ENCODE peak calls at places on chromosomes 16 and 17, in nine cellular contexts. S is fibroblast of lung, N is HCT116, R is spleen, H is adrenal gland, Y is neuronal stem cell, E is OCI-LY7, X is hepatocyte, K is sigmoid colon. P is an unnamed sample.

GRCh38 chr17:33242725-33243124 is 50.4 kb downstream of the ASIC2 start:
- DNase-seq in Y (no peak), N (no peak), R (no peak), K (no peak), H (no peak), S (no peak), X (no peak), E (no peak), P (no peak)

GRCh38 chr17:64341181-64341580 is 49.5 kb downstream of the PECAM1 start:
- DNase-seq in X (no peak), N (no peak), S (no peak), K (no peak), Y (no peak), E (no peak), R (no peak), H (no peak), P (no peak)

GRCh38 chr16:10514369-10515055 is 65.9 kb downstream of the EMP2 start:
- DNase-seq in N (peak), K (peak), E (peak), H (peak), S (peak), Y (peak), R (no peak), X (peak), P (peak)

GRCh38 chr16:85104821-85105391 is 7.4 kb downstream of the CIBAR2 start:
- DNase-seq in E (peak), K (no peak), S (no peak), N (no peak), R (peak), X (no peak), Y (no peak), H (no peak), P (no peak)

GRCh38 chr16:19179890-19180490 is 11.9 kb downstream of the SYT17 start:
- DNase-seq in R (peak), S (peak), Y (peak), E (peak), X (peak), K (peak), H (peak), N (peak), P (peak)

GRCh38 chr16:85429776-85430522 is 183.2 kb upstream of the GSE1 start:
- DNase-seq in H (no peak), R (peak), Y (no peak), S (no peak), N (no peak), X (no peak), K (peak), E (no peak), P (no peak)

GRCh38 chr17:61511480-61512182 is 59.4 kb downstream of the TBX4 start:
- DNase-seq in H (no peak), N (no peak), R (no peak), Y (no peak), E (no peak), X (no peak), S (no peak), K (no peak), P (no peak)

GRCh38 chr16:46885960-46886763 is 2.0 kb downstream of the GPT2 start:
- DNase-seq in S (peak), H (no peak), R (no peak), N (no peak), E (no peak), X (peak), K (no peak), Y (peak), P (peak)

GRCh38 chr16:56939801-56940200 is 7.9 kb downstream of the HERPUD1 start:
- DNase-seq in Y (no peak), K (peak), S (no peak), N (no peak), H (no peak), R (no peak), E (no peak), X (no peak), P (no peak)

GRCh38 chr16:11896776-11897175 is 19.0 kb downstream of the GSPT1 start:
- DNase-seq in X (no peak), K (no peak), H (no peak), E (no peak), Y (no peak), R (no peak), N (no peak), S (peak), P (no peak)

GRCh38 chr16:81587626-81588160 is 143.1 kb downstream of the CMIP start:
- DNase-seq in N (no peak), K (no peak), H (no peak), Y (no peak), E (no peak), X (no peak), R (no peak), S (no peak), P (no peak)

GRCh38 chr16:58013201-58013956 is 12.2 kb downstream of the USB1 start:
- DNase-seq in Y (no peak), E (no peak), H (no peak), S (no peak), X (no peak), N (no peak), R (no peak), K (no peak), P (no peak)

GRCh38 chr16:61834082-61834481 is 202.2 kb downstream of the CDH8 start:
- DNase-seq in E (no peak), Y (no peak), X (no peak), S (no peak), N (no peak), R (no peak), K (no peak), H (no peak), P (no peak)

GRCh38 chr16:73204359-73205152 is 156.6 kb upstream of the ZFHX3 start:
- DNase-seq in H (no peak), N (no peak), K (no peak), Y (no peak), S (no peak), X (peak), R (no peak), E (no peak), P (no peak)

GRCh38 chr17:80393491-80393890 is 21.5 kb upstream of the ENDOV start:
- DNase-seq in Y (no peak), X (no peak), H (no peak), R (no peak), K (no peak), E (no peak), S (no peak), N (no peak), P (no peak)

GRCh38 chr16:79887541-79888540 is 287.3 kb upstream of the MAF start:
- DNase-seq in E (no peak), H (no peak), Y (no peak), K (no peak), X (no peak), R (no peak), S (no peak), N (no peak), P (no peak)

GRCh38 chr16:67943619-67944503 is at the start of gene LCAT:
- DNase-seq in Y (no peak), K (peak), N (no peak), E (no peak), S (peak), H (no peak), X (no peak), R (no peak), P (no peak)

GRCh38 chr17:73628642-73629552 is 15.3 kb downstream of the SDK2 start:
- DNase-seq in E (no peak), X (peak), R (peak), S (no peak), Y (no peak), N (no peak), H (no peak), K (no peak), P (peak)

GRCh38 chr16:49486350-49486749 is 112.7 kb downstream of the C16orf78 start:
- DNase-seq in X (no peak), S (no peak), N (no peak), E (no peak), R (no peak), Y (no peak), K (peak), H (no peak), P (no peak)

GRCh38 chr16:2779151-2779920 is 2.3 kb upstream of the ELOB start:
- DNase-seq in E (no peak), R (peak), X (no peak), S (no peak), Y (no peak), K (peak), N (no peak), H (no peak), P (no peak)

GRCh38 chr16:8355714-8356113 is 234.6 kb downstream of the TMEM114 start:
- DNase-seq in S (no peak), K (no peak), Y (no peak), X (peak), E (no peak), N (no peak), H (no peak), R (no peak), P (no peak)

GRCh38 chr16:14527411-14528044 is 102.5 kb downstream of the PARN start:
- DNase-seq in N (no peak), E (no peak), X (no peak), R (no peak), Y (no peak), H (no peak), K (peak), S (peak), P (no peak)

GRCh38 chr16:83137326-83137770 is 510.6 kb downstream of the CDH13 start:
- DNase-seq in X (peak), S (peak), H (peak), K (no peak), R (no peak), Y (peak), N (no peak), E (peak), P (peak)

GRCh38 chr17:33580215-33580614 is 287.1 kb upstream of the ASIC2 start:
- DNase-seq in E (peak), X (no peak), Y (no peak), N (no peak), H (no peak), K (no peak), S (no peak), R (no peak), P (no peak)

GRCh38 chr17:16419929-16420271 is 4.5 kb downstream of the TRPV2 start:
- DNase-seq in K (no peak), X (peak), N (no peak), R (no peak), Y (no peak), S (peak), E (no peak), H (no peak), P (no peak)

GRCh38 chr17:57875109-57876022 is 25.5 kb upstream of the MRPS23 start:
- DNase-seq in H (peak), S (peak), Y (peak), K (peak), E (no peak), N (peak), R (no peak), X (peak), P (peak)

GRCh38 chr17:13575922-13576419 is 25.8 kb downstream of the HS3ST3A1 start:
- DNase-seq in X (no peak), K (no peak), Y (no peak), E (no peak), H (no peak), R (no peak), N (no peak), S (peak), P (no peak)
- H3K27ac ChIP-seq in X (no peak), K (no peak), Y (no peak), E (no peak), H (no peak), R (no peak), N (no peak), S (no peak), P (no peak)

GRCh38 chr17:7019839-7020519 is 2.9 kb upstream of the BCL6B start:
- DNase-seq in E (no peak), R (peak), S (peak), X (peak), H (peak), Y (no peak), K (peak), N (no peak), P (no peak)
- H3K27ac ChIP-seq in E (no peak), R (peak), S (peak), X (no peak), H (peak), Y (no peak), K (peak), N (no peak), P (peak)

GRCh38 chr17:3962217-3963069 is 1.8 kb downstream of the ATP2A3 start:
- DNase-seq in N (no peak), R (no peak), K (no peak), E (peak), S (no peak), Y (no peak), X (no peak), H (no peak), P (no peak)
- H3K27ac ChIP-seq in N (no peak), R (peak), K (no peak), E (peak), S (no peak), Y (no peak), X (no peak), H (no peak), P (no peak)

GRCh38 chr17:41548844-41549595 is 20.9 kb upstream of the KRT19 start:
- DNase-seq in E (peak), Y (peak), H (peak), R (peak), N (peak), S (peak), X (peak), K (peak), P (peak)
- H3K27ac ChIP-seq in E (no peak), Y (peak), H (peak), R (peak), N (peak), S (peak), X (peak), K (peak), P (peak)

GRCh38 chr17:39787038-39787437 is 49.3 kb downstream of the GRB7 start:
- DNase-seq in R (no peak), E (no peak), K (no peak), X (no peak), S (no peak), N (no peak), Y (no peak), H (no peak), P (no peak)

GRCh38 chr17:39782481-39782880 is 44.7 kb downstream of the GRB7 start:
- DNase-seq in R (no peak), X (peak), N (no peak), Y (no peak), H (no peak), S (peak), E (no peak), K (no peak), P (peak)

GRCh38 chr17:39781028-39781800 is 43.5 kb downstream of the GRB7 start:
- DNase-seq in Y (no peak), R (no peak), N (no peak), X (no peak), K (no peak), E (no peak), H (no peak), S (no peak), P (no peak)

GRCh38 chr17:39781814-39782213 is 44.1 kb downstream of the GRB7 start:
- DNase-seq in X (no peak), R (no peak), Y (no peak), N (no peak), S (no peak), K (no peak), H (no peak), E (no peak), P (no peak)

DNA sequence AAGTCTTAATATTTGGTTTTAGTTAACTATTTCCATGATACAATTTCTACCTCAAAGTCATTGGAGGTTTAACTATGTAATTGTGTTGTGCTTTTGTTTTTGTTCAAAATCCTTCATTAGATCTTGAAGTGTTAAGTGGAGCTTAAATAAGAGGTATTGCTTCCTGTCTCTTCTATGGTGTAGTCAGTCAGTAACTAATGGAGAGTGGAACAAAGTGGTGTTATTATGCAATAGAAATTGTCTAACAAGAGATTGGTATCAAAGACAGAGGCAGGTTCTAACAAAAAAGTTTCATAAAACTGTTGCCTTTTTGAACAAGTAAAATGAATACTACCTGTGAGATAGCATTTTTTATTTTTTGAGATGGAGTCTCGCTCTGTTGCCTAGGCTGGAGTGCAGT is 45.2 kb downstream of the GRB7 start:
- DNase-seq in Y (no peak), R (no peak), X (no peak), H (no peak), E (no peak), N (no peak), K (no peak), S (no peak), P (no peak)
- H3K27ac ChIP-seq in Y (no peak), R (no peak), X (peak), H (no peak), E (peak), N (no peak), K (no peak), S (no peak), P (no peak)

GRCh38 chr16:87409153-87409552 is 17.0 kb downstream of the MAP1LC3B start:
- DNase-seq in N (no peak), X (no peak), K (peak), S (no peak), Y (no peak), E (no peak), H (no peak), R (peak), P (no peak)
- H3K27ac ChIP-seq in N (no peak), X (no peak), K (no peak), S (no peak), Y (no peak), E (no peak), H (no peak), R (no peak), P (no peak)

DNA sequence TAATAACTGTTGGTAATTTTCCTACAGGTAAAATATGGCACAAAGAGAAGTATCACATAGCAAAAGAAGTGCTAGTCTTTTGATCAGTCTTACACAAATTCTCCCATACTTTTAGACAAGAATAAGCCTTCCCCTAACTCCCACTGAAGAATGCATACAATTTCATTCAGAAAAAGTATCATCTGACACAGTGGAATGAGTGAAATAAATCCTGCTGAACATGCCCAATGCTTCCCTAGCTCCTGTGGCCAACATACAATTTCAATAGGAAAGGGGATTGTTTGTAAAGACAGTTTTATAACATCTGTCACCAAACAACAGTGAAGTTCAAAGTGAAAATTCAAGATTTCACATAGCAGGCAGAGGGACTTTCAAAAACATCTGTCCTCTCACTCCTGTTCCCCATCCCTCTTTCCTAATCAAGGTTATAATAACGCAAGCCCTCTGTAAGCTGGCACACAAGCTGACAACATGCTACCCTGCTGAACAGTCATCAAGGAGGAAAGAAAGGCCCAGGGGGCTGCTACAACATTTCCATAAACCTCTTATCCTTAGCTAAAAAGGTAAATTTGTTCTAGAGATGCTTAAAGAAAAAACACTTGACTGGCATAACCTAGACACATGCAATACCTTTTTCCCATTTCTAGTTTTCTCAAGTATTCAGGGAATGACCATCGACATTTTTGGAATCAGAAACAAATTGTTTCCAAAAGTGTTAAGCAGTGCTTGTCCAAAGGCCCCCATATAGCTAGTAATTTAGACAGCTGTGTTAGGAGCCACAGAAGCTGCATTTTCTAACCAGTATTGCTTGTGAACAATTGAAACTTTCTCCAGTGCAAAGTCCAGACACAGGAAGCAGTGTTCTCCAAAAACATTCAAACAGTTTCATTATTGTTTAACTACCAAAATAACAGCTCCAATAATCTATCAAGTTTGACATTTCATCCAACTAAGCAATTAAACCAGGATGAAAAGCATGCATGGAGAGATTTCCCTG is 11.5 kb upstream of the RFFL start:
- DNase-seq in E (no peak), X (no peak), K (no peak), N (no peak), Y (no peak), S (no peak), H (no peak), R (no peak), P (no peak)
- H3K27ac ChIP-seq in E (no peak), X (peak), K (no peak), N (no peak), Y (no peak), S (no peak), H (no peak), R (no peak), P (no peak)

GRCh38 chr17:81424613-81425017 is 29.4 kb downstream of the BAHCC1 start:
- DNase-seq in R (no peak), K (no peak), N (no peak), S (no peak), E (no peak), Y (no peak), X (no peak), H (no peak), P (no peak)

GRCh38 chr17:81424151-81424550 is 28.9 kb downstream of the BAHCC1 start:
- DNase-seq in Y (no peak), K (no peak), R (no peak), E (no peak), S (no peak), N (no peak), X (no peak), H (no peak), P (no peak)

GRCh38 chr17:81420769-81421462 is 25.7 kb downstream of the BAHCC1 start:
- DNase-seq in K (no peak), N (no peak), H (peak), Y (no peak), S (peak), R (no peak), X (no peak), E (no peak), P (no peak)

GRCh38 chr17:81422776-81423697 is 27.8 kb downstream of the BAHCC1 start:
- DNase-seq in Y (no peak), H (peak), R (no peak), S (peak), E (no peak), X (peak), K (peak), N (peak), P (peak)

DNA sequence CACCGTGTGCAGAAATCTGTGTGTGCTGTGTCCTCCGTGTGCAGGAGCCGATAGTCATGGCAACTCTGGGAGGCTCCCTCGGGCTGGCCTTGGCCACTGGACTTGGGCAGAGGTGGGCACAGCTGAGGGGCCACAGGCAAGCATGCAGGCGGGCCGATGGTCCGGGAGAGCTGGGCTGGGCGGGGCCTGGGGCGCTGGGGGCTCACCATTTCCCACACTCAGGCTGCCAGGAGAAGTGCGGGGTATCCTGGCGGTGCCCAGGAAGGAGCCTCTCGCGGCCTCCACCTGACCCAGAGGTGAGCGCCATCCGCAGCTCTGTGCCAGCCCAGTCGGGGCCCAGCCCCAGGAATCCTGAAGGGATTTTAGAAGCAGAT is 28.4 kb downstream of the BAHCC1 start:
- DNase-seq in S (no peak), K (no peak), N (no peak), H (no peak), E (no peak), R (no peak), X (no peak), Y (no peak), P (no peak)
- H3K27ac ChIP-seq in S (peak), K (peak), N (peak), H (peak), E (no peak), R (peak), X (peak), Y (peak), P (peak)